ENCODE peak calls at places on chromosomes 2 and 18, in five cellular contexts. P is effector memory CD4-positive, alpha-beta T cell; G is IMR-90; F is tibial nerve; Y is AG04450. O is an unnamed sample.

GRCh38 chr2:138752231-138752956 is 27.8 kb downstream of the NXPH2 start:
- DNase-seq in G (peak), P (no peak), Y (no peak), F (no peak), O (no peak)

GRCh38 chr2:105403785-105404698 is 5.2 kb upstream of the FHL2 start:
- DNase-seq in G (peak), P (no peak), Y (peak), F (no peak), O (no peak)

GRCh38 chr18:9746958-9747357 is 38.9 kb downstream of the RAB31 start:
- DNase-seq in F (no peak), P (no peak), G (no peak), Y (no peak), O (no peak)

GRCh38 chr2:119723784-119724467 is 35.8 kb upstream of the PTPN4 start:
- DNase-seq in F (no peak), G (no peak), P (no peak), Y (no peak), O (no peak)

GRCh38 chr2:177187631-177188312 is 24.8 kb upstream of the HNRNPA3 start:
- DNase-seq in G (peak), P (no peak), F (no peak), Y (no peak), O (no peak)

GRCh38 chr2:5777089-5777488 is 84.9 kb downstream of the SOX11 start:
- DNase-seq in P (no peak), G (peak), Y (no peak), F (no peak), O (no peak)

GRCh38 chr2:74186038-74186437 is 7.4 kb upstream of the MOB1A start:
- DNase-seq in P (no peak), F (peak), Y (no peak), G (no peak), O (peak)

GRCh38 chr2:198717451-198717850 is 740.3 kb downstream of the SATB2 start:
- DNase-seq in Y (no peak), G (no peak), F (no peak), P (no peak), O (no peak)

GRCh38 chr2:215843579-215843978 is 169.8 kb downstream of the MREG start:
- DNase-seq in Y (peak), P (no peak), F (peak), G (peak), O (no peak)

GRCh38 chr2:238912228-238912915 is 64.5 kb downstream of the TWIST2 start:
- DNase-seq in Y (no peak), F (no peak), G (no peak), P (no peak), O (no peak)

GRCh38 chr2:37632310-37632709 is 39.1 kb downstream of the CDC42EP3 start:
- DNase-seq in P (no peak), Y (no peak), F (no peak), G (peak), O (no peak)

GRCh38 chr2:168910330-168910729 is 9.2 kb downstream of the G6PC2 start:
- DNase-seq in Y (no peak), F (no peak), G (no peak), P (no peak), O (no peak)

GRCh38 chr18:30920356-30920755 is 122.2 kb downstream of the DSC3 start:
- DNase-seq in F (no peak), Y (no peak), P (no peak), G (no peak), O (no peak)

GRCh38 chr2:85235281-85235680 is 92.5 kb downstream of the TGOLN2 start:
- DNase-seq in F (no peak), G (no peak), Y (no peak), P (no peak), O (no peak)

GRCh38 chr2:231597014-231597611 is 4.4 kb downstream of the TEX44 start:
- DNase-seq in G (no peak), Y (no peak), P (no peak), F (no peak), O (no peak)

GRCh38 chr2:55026202-55026601 is 24.0 kb downstream of the RTN4 start:
- DNase-seq in P (no peak), G (peak), Y (no peak), F (no peak), O (no peak)

GRCh38 chr2:240997856-240998705 is at the start of gene SNED1:
- DNase-seq in Y (no peak), G (peak), P (peak), F (peak), O (peak)

GRCh38 chr2:236887953-236888765 is 197.5 kb upstream of the COPS8 start:
- DNase-seq in Y (no peak), G (no peak), F (no peak), P (no peak), O (no peak)
- H3K27ac ChIP-seq in Y (peak), G (peak), F (peak), P (no peak), O (no peak)

DNA sequence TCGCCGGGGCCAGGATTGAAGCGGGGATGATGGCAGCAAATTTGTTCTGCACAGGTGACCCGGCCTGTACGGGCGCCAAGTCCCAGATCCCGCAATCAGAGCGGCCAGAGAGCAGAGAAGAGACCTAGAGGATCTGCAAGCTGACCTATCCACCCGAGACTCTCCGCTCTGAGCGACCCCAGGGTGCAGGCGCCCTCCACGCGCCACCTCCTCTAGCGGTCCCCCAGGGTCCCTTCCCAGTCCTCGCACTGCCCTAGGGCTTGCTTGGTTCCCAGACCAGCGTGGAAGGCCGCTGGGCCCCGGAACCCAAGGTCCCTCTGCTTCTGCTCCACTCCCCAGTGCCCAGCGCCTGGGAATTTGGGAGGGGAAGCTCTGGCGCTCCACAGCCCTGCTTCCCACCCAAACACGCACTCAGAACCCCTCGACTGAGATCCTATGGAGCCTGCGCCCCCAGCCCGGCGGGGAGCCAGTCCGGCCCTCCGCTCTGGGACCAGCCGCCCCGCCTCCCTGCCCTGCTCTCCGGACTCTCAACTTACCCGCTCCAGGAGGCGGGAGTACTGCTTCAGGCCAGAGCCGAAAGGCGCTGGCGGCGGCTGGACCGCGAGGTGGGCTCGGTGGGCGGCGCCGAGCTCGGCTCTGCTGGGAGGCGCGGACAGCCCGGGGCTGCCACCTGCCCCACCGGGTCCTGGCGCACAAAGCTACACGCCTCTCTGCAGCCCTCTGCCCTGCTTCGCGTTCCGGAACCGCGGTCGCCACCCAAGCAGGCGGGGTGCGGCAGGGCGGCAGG is 3.0 kb upstream of the SIX3 start:
- DNase-seq in F (no peak), G (no peak), Y (no peak), P (no peak), O (no peak)
- H3K4me3 ChIP-seq in F (no peak), G (no peak), Y (no peak), P (no peak), O (no peak)

DNA sequence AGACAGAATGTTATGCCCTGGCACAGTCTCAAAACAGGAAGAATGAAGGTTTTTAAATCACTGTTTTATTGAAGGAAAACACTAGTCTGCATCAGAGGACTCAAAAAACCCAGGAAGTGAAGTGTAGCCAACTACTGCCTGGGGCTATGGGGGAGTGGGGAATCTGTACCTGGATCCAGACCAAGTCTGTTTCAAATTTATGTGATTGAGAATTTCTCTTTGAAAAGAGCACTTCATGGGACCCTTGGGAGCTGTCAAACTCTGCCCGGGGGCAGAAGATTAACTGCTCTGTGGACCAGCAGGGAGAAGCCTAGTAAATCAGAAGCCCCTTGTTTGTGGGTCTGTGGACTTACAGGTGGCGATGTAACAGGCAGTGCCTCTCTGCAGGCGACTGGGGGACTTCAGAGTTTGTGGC is 45.3 kb upstream of the TANC1 start:
- DNase-seq in F (no peak), Y (no peak), G (no peak), P (no peak), O (no peak)
- H3K27ac ChIP-seq in F (no peak), Y (no peak), G (no peak), P (no peak), O (no peak)

GRCh38 chr2:9178905-9179571 is 27.6 kb upstream of the ASAP2 start:
- DNase-seq in F (peak), P (no peak), G (peak), Y (peak), O (no peak)
- H3K4me3 ChIP-seq in F (no peak), P (no peak), G (no peak), Y (no peak), O (no peak)

GRCh38 chr2:218886461-218886947 is 5.9 kb downstream of the WNT10A start:
- DNase-seq in G (no peak), Y (no peak), F (no peak), P (no peak), O (no peak)

GRCh38 chr2:218887079-218887478 is 6.4 kb downstream of the WNT10A start:
- DNase-seq in G (no peak), P (no peak), Y (no peak), F (no peak), O (no peak)

GRCh38 chr2:218890369-218890768 is 9.7 kb downstream of the WNT10A start:
- DNase-seq in P (no peak), Y (no peak), G (no peak), F (no peak), O (no peak)

GRCh38 chr2:218889937-218890336 is 9.3 kb downstream of the WNT10A start:
- DNase-seq in G (no peak), F (no peak), Y (no peak), P (no peak), O (no peak)

DNA sequence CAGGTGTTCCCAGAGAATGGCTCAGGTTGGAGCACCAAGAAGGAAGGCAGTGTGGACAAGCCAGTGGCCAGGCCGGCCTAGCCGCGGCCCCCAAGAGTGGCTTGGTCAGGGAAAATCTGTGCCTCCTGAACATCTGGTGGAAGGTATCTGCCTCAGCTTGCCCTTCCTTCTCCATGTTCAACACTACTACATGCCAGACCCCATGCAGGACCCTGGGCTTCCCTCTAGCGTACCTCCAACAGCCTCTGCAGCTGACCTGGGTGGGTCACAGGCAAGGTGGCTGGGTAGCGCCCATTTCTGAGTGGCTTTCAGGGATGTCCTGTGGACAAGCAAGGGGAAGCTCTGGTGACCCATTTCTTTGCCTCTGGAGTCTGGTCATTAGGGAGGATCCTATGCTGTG is 7.7 kb downstream of the WNT10A start:
- DNase-seq in P (no peak), G (no peak), F (no peak), Y (no peak), O (no peak)
- H3K27ac ChIP-seq in P (no peak), G (no peak), F (no peak), Y (no peak), O (no peak)

GRCh38 chr18:54517521-54517920 is 73.5 kb upstream of the DYNAP start:
- DNase-seq in P (no peak), G (no peak), Y (no peak), F (no peak), O (no peak)

DNA sequence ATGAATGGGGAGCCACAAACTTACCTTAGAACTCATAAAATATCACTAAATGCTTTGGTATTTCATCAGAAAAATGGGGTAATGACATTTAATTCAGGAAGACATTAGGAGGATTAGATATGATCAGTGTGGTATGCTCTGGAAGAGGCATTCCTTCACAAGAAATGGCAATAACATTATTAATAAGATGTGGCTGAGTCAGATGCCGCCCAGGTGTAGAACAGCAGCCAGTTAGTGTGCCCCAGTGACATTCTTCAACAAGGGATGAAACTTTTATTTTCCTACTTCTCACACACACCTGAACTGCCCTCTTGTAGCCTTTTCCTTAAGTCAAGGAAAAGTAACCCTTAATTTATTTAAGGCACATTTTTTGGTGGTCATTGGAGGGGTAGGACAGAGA is 69.2 kb upstream of the DYNAP start:
- DNase-seq in Y (no peak), G (no peak), F (no peak), P (no peak), O (no peak)
- H3K4me3 ChIP-seq in Y (no peak), G (no peak), F (no peak), P (no peak), O (no peak)

DNA sequence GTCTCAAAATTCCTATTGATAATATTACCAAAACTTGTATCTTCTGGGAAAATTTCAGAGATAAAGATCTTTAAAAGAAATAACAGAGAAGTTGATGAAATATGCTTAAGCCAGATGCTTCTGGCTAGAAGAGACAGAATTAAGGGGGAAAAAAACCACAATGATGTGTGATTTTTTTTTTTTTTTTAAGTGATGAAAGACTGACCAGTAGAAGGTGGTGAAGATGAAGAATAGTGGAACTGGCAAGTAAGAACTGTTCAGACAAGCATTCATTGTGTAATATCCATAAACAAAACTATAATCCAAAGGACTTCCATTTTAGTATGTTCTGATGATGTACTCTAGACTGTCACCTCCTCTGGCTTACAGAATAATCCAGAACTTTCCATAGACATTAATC is 89.8 kb downstream of the INO80D start:
- DNase-seq in G (no peak), F (no peak), Y (no peak), P (no peak), O (no peak)
- H3K27ac ChIP-seq in G (no peak), F (no peak), Y (no peak), P (no peak), O (no peak)